ENCODE peak calls at places on chromosome 9, in five cellular contexts. Z, E, R, G and U are unnamed samples.

GRCh38 chr9:90047828-90048227 is 443.0 kb downstream of the GADD45G start:
- DNase-seq in Z (no peak), E (no peak), R (no peak), G (no peak), U (no peak)

GRCh38 chr9:112380102-112380581 is at the start of gene HSDL2:
- DNase-seq in Z (no peak), E (peak), R (peak), G (no peak), U (peak)

GRCh38 chr9:23464275-23464674 is 361.8 kb downstream of the ELAVL2 start:
- DNase-seq in Z (no peak), E (no peak), R (no peak), G (no peak), U (no peak)

GRCh38 chr9:78668148-78668825 is 371.4 kb downstream of the PSAT1 start:
- DNase-seq in Z (no peak), E (no peak), R (no peak), G (no peak), U (no peak)

GRCh38 chr9:11457809-11458785 is 845.3 kb upstream of the PTPRD start:
- DNase-seq in Z (no peak), E (no peak), R (peak), G (no peak), U (no peak)

GRCh38 chr9:16213781-16214515 is 656.5 kb downstream of the BNC2 start:
- DNase-seq in Z (peak), E (peak), R (peak), G (peak), U (peak)

GRCh38 chr9:71629816-71630215 is 138.5 kb downstream of the CEMIP2 start:
- DNase-seq in Z (no peak), E (no peak), R (no peak), G (no peak), U (no peak)

GRCh38 chr9:69223605-69224004 is 49.5 kb downstream of the TJP2 start:
- DNase-seq in Z (no peak), E (peak), R (peak), G (no peak), U (peak)

GRCh38 chr9:94780516-94780950 is 54.0 kb downstream of the AOPEP start:
- DNase-seq in Z (no peak), E (peak), R (no peak), G (no peak), U (no peak)

GRCh38 chr9:133821606-133822438 is 83.7 kb upstream of the SARDH start:
- DNase-seq in Z (no peak), E (no peak), R (peak), G (no peak), U (no peak)

GRCh38 chr9:134221273-134222017 is 57.1 kb upstream of the RNU6ATAC start:
- DNase-seq in Z (no peak), E (no peak), R (no peak), G (no peak), U (no peak)

GRCh38 chr9:129887210-129888084 is 52.2 kb downstream of the USP20 start:
- DNase-seq in Z (no peak), E (peak), R (peak), G (no peak), U (no peak)

GRCh38 chr9:109619310-109619709 is 121.2 kb upstream of the PTPN3 start:
- DNase-seq in Z (no peak), E (no peak), R (no peak), G (no peak), U (no peak)

GRCh38 chr9:93191354-93191660 is 7.4 kb downstream of the WNK2 start:
- DNase-seq in Z (no peak), E (no peak), R (no peak), G (no peak), U (no peak)

GRCh38 chr9:136942112-136942880 is 2.2 kb downstream of the FBXW5 start:
- DNase-seq in Z (no peak), E (no peak), R (no peak), G (peak), U (no peak)

GRCh38 chr9:6525326-6526040 is 112.5 kb downstream of the UHRF2 start:
- DNase-seq in Z (no peak), E (no peak), R (no peak), G (no peak), U (no peak)

DNA sequence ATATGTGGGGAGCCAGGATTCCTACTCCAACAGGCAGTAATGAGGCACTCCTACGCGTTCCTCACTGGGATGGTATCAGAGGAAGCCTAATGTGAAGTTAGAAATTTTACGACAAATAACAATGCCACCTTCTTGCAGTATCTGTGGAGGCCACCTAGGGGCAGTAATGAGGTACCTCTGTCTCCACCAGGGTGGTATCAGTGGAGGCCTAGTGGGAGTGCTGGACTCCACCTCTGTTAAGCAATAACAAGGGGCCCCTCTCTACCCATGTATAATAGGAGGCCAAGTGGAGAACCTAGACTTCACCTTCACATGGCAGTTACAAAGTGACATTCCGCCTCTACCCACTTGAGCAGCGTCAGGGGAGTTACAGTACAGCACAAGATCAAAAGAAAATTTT is 147.9 kb downstream of the PLPPR1 start:
- DNase-seq in Z (no peak), E (no peak), R (no peak), G (no peak), U (no peak)
- TF ChIP-seq CTCF in Z (no peak), E (no peak), R (no peak), G (no peak), U (no peak)

DNA sequence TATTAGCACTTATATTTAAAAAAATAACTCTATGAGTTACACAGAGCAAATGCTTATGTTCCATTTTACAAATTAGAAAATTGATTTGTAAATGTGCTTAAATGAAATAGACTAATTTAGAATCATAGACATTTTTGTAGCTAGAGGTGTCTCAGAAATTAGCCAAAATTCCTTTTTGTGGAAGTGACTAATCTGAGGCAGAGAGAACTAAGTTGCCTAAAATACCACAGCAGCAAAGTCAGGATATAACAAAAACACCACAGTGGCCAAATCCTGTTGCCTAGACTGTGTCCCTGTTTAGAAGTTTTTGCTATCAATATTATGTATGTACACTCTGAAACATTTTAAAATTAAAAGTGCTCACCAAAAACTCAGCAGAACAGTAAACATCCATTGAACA is 18.7 kb downstream of the ADAMTSL1 start:
- DNase-seq in Z (no peak), E (no peak), R (no peak), G (no peak), U (peak)
- H3K4me3 ChIP-seq in Z (no peak), E (no peak), R (no peak), G (no peak), U (no peak)

GRCh38 chr9:131517761-131518190 is 13.3 kb downstream of the UCK1 start:
- DNase-seq in Z (no peak), E (peak), R (no peak), G (no peak), U (no peak)
- TF ChIP-seq CTCF in Z (no peak), E (no peak), R (no peak), G (no peak), U (no peak)

DNA sequence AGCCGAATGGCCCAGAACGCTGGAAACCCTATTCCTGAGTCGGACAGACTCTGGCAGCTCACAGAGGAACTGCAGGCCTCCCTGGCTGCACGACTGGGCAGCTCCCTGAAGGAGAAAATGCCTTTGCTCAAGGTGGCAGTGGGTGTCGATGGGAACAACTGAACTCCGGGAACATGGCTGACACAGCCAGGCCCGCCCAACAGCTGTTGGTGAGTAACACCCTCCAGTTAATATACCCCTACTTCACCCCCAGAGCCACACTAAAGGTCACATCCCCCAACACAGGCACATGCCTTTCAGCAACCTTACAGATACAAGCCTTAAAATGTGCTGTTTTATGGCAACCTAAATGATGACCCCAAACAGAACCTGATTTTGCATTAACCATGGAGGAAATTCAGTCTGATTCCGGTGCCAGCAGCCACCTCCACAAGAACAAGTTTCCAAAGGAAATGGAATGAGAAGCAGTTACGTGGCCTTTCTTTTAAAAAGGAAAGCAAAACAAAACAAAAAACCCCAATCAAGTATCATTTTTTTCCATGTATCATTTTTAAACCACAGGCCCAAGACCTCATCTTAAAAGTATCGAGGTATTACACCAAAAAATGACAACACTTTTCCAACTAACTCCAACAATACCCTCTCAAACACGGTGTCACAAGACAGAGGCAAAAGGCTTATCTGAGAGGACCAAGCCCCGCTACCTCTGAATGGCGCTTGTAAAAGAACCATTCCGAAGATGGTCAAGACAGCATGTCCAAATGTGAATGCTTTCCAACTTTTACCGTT is 3.1 kb downstream of the KLF9 start:
- DNase-seq in Z (peak), E (peak), R (peak), G (peak), U (peak)
- H3K4me3 ChIP-seq in Z (peak), E (peak), R (peak), G (peak), U (peak)

DNA sequence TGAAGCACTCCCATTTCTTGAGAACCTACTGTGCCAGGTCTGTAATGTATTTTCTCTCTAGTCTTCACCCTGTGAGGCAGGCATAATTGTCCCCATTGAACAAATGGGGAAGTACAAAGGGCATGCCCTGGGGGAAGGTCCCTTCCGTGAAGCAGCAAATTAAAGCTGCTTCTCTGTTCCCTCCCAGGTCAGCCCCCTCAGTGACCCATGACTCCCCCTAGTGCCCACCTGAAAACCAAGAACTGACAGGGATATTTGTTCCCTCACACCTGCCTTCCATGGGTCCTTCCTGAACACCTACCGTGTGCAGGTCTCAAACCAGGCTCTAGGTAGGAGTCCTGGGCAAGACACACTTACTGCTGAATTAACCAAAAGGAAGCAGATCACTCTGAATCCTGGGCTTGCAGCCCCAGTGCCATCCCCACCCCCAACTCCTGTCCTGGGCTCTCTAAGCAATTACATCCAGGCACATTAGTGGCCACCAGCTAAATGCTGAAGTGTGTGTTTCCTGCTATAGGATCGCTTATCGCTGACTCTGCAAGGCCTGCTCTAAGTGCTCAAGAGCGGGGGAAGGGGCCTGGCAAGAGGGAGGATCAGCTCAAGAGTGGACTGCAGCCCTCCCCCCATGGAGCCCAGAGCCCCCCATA is 254.8 kb downstream of the CDK5RAP2 start:
- DNase-seq in Z (no peak), E (no peak), R (no peak), G (no peak), U (no peak)
- TF ChIP-seq CTCF in Z (no peak), E (no peak), R (no peak), G (no peak), U (no peak)

GRCh38 chr9:83538890-83539238 is 663 bp upstream of the FRMD3 start:
- DNase-seq in Z (no peak), E (no peak), R (no peak), G (no peak), U (no peak)
- H3K4me3 ChIP-seq in Z (peak), E (peak), R (no peak), G (peak), U (peak)

GRCh38 chr9:127293767-127294166 is 29.2 kb downstream of the GARNL3 start:
- DNase-seq in Z (no peak), E (no peak), R (no peak), G (no peak), U (no peak)
- TF ChIP-seq CTCF in Z (no peak), E (no peak), R (no peak), G (no peak), U (no peak)

DNA sequence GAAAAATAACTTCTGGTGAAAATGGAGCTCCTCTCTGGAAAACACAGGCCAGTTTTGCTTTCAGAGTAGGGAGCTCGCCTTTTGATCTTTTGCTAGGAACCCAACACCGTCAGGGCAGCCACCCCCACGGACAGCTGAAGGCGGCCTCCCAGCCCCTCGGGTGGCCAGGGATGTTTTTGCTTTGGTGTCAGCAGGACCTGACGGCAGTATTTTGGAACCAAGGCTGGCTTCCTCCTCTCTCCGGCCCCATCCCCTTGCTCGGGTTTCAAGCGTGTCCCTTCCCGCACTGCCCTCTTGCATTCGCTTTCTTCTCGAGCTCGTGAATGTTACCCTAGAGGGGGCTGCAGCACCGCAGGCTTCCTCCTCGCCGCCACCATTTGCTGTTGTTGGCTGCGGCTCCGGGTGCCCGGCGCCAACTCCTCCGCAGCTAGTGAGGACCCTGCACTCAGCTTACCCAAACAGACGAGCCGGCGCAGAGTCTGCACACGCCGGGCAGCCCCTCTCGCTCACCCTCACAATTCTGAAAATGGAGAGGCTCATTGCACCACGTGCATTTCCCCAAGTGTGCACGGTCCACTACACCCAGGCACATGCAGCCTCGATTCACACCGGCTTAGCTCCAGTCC is 35.5 kb upstream of the ADAMTSL1 start:
- DNase-seq in Z (peak), E (peak), R (peak), G (peak), U (peak)
- H3K4me3 ChIP-seq in Z (peak), E (peak), R (peak), G (peak), U (peak)